ENCODE peak calls at places on chromosomes 5 and 9, in eight cellular contexts. Y, H, F, N, M, I, U and V are unnamed samples.

GRCh38 chr9:7097785-7098420 is 340.1 kb downstream of the KDM4C start:
- DNase-seq in F (no peak), Y (no peak), M (peak; percentile 22), H (no peak), U (no peak), I (no peak), N (peak; percentile 49), V (no peak)

GRCh38 chr9:93009337-93010015 is 49.0 kb upstream of the SUSD3 start:
- DNase-seq in H (no peak), M (no peak), Y (no peak), F (no peak), N (no peak), U (no peak), I (no peak), V (no peak)

GRCh38 chr5:94793113-94793815 is 174.8 kb downstream of the SLF1 start:
- DNase-seq in M (peak; percentile 98), F (no peak), H (no peak), I (no peak), U (no peak), N (peak; percentile 30), Y (peak; percentile 19), V (peak; percentile 94)

GRCh38 chr9:94909250-94909894 is 182.9 kb downstream of the AOPEP start:
- DNase-seq in Y (no peak), N (no peak), U (no peak), I (no peak), F (no peak), H (no peak), M (no peak), V (no peak)

GRCh38 chr9:90012825-90013425 is 408.1 kb downstream of the GADD45G start:
- DNase-seq in U (no peak), N (no peak), Y (no peak), I (no peak), H (no peak), M (no peak), F (no peak), V (no peak)

GRCh38 chr5:180645609-180646204 is 3.7 kb downstream of the FLT4 start:
- DNase-seq in M (no peak), N (no peak), U (peak; percentile 11), H (no peak), Y (no peak), F (peak; percentile 45), I (no peak), V (no peak)

GRCh38 chr5:147093138-147093537 is 141.7 kb upstream of the STK32A start:
- DNase-seq in N (no peak), U (no peak), F (no peak), Y (no peak), H (no peak), I (no peak), M (peak; percentile 41), V (no peak)

GRCh38 chr5:111277061-111277460 is 52.9 kb downstream of the CAMK4 start:
- DNase-seq in Y (no peak), N (no peak), M (peak; percentile 64), U (no peak), H (no peak), I (no peak), F (no peak), V (no peak)

GRCh38 chr5:67246108-67246507 is 49.5 kb upstream of the CD180 start:
- DNase-seq in H (peak; percentile 74), F (no peak), Y (peak; percentile 54), U (no peak), M (peak; percentile 56), I (peak; percentile 39), N (peak; percentile 77), V (peak; percentile 78)

GRCh38 chr5:14204785-14205321 is 61.7 kb downstream of the TRIO start:
- DNase-seq in I (peak; percentile 37), H (no peak), F (peak; percentile 77), U (peak; percentile 86), M (peak; percentile 85), Y (peak; percentile 89), N (peak; percentile 93), V (no peak)

GRCh38 chr5:91038180-91038808 is 344.8 kb downstream of the ARRDC3 start:
- DNase-seq in I (no peak), F (no peak), N (no peak), U (no peak), Y (no peak), H (no peak), M (peak; percentile 4), V (no peak)

GRCh38 chr5:107282061-107282460 is 388.7 kb downstream of the EFNA5 start:
- DNase-seq in F (no peak), H (no peak), M (peak; percentile 84), U (no peak), N (peak; percentile 74), Y (no peak), I (no peak), V (no peak)

GRCh38 chr9:114824130-114824529 is 18.3 kb upstream of the TNFSF15 start:
- DNase-seq in U (no peak), N (no peak), H (no peak), Y (no peak), F (no peak), M (peak; percentile 76), I (no peak), V (no peak)

GRCh38 chr5:121171834-121172233 is 679.8 kb upstream of the FTMT start:
- DNase-seq in F (no peak), I (no peak), N (no peak), M (no peak), U (no peak), H (no peak), Y (no peak), V (no peak)

GRCh38 chr5:179218586-179219330 is 126.5 kb downstream of the ADAMTS2 start:
- DNase-seq in U (no peak), H (no peak), M (no peak), I (no peak), Y (no peak), N (no peak), F (no peak), V (no peak)

GRCh38 chr5:53424691-53425597 is 55.5 kb upstream of the FST start:
- DNase-seq in H (no peak), U (no peak), Y (no peak), M (peak; percentile 54), I (no peak), F (no peak), N (no peak), V (no peak)

GRCh38 chr5:140258016-140258415 is 44.9 kb downstream of the PFDN1 start:
- DNase-seq in N (no peak), U (no peak), H (no peak), M (peak; percentile 54), F (no peak), Y (no peak), I (no peak), V (no peak)

DNA sequence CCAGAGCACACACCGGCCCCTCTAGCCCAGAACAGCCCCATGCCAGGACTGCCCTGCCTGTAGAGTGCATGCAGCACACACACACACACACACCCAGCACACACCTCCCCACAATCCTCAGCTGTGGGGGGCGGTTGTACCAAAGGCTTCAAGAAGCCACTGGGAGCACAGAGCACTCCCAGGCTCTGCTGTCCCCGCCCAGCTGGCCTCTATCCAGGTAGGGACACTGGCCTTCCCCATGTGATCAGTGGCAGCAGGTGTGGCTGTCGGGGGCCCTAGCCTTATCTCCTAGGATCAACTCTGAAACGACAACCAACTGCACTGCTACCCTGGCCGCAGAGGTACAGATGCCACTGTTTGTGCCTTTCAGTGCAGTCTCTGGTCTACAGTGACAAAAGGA is 2.0 kb downstream of the ANAPC2 start:
- DNase-seq in Y (no peak), H (no peak), N (no peak), M (no peak), U (no peak), I (no peak), F (no peak), V (no peak)
- H3K4me3 ChIP-seq in Y (no peak overlapping the region), H (no peak overlapping the region), N (no peak overlapping the region), M (no peak overlapping the region), U (no peak overlapping the region), I (no peak overlapping the region), F (no peak overlapping the region), V (no peak overlapping the region)

GRCh38 chr5:112612663-112613062 is 125.0 kb upstream of the APC start:
- DNase-seq in Y (no peak), U (no peak), I (no peak), M (no peak), N (no peak), H (no peak), F (no peak), V (no peak)

GRCh38 chr5:112614285-112614684 is 123.4 kb upstream of the APC start:
- DNase-seq in I (no peak), M (no peak), H (no peak), F (no peak), Y (no peak), U (no peak), N (no peak), V (no peak)

GRCh38 chr5:112614986-112615385 is 122.7 kb upstream of the APC start:
- DNase-seq in H (no peak), N (no peak), Y (no peak), F (no peak), I (no peak), U (no peak), M (no peak), V (no peak)

DNA sequence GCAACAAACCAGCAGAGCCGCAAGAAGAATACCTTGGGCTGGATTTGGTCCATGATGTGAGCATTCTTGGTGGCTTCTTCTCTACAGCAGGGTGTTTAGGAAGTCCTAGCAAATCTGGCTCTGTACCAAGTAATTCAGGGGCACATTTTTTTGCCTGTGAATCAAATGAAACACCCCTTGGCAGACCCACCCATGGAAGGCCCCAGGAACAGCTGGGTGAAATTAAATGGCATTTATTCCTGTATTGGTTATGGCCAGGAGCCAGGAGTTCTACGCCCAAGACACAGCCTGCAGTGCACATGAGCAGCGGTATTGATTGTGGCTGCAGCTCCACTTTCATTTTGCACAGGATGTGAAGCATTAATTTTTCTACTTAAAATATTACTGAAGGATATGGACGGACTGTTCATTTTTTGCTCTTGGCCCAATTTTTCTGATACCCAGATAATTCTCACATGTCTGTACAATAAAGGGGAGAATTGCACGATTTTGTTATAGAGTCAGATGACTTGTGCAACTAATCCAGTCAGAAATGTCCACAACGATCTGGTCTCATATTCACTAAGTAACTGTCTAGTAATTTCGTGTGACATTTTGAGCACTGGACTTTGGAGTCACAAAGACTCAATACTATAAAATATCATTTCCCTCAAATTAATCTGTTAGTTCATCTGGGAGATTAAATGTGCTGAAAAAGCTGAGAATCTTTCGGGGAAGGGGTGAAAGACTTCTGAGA is 120.7 kb upstream of the APC start:
- DNase-seq in M (no peak), Y (no peak), I (no peak), H (no peak), N (no peak), F (no peak), U (no peak), V (no peak)
- H3K4me3 ChIP-seq in M (no peak overlapping the region), Y (no peak overlapping the region), I (peak overlapping the region; percentile 36), H (no peak overlapping the region), N (no peak overlapping the region), F (no peak overlapping the region), U (peak overlapping the region; percentile 33), V (no peak overlapping the region)

GRCh38 chr9:131714161-131714646 is 25.7 kb downstream of the RAPGEF1 start:
- DNase-seq in H (no peak), Y (peak; percentile 77), F (peak; percentile 92), I (no peak), N (peak; percentile 99), M (peak; percentile 93), U (no peak), V (no peak)
- H3K4me3 ChIP-seq in H (no peak overlapping the region), Y (no peak overlapping the region), F (no peak overlapping the region), I (no peak overlapping the region), N (no peak overlapping the region), M (no peak overlapping the region), U (no peak overlapping the region), V (no peak overlapping the region)

DNA sequence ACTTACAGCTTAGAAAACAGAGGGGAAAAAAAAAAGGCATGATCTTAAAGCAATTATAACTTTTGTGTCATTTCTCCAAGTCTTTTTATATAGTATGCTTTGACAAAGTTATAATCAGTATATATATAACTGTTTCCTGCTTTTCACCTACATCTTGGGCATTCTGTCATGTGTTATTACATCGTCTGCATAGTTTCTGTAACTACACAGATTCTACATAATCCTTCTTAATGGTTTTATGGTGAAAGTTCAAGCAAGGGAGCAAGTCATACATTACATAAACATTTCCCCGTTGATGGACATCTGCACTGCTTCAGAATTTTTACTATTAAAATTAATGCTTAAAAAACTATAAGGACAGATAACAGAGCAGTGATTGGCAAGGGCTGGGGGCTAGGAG is 12.1 kb downstream of the FEM1C start:
- DNase-seq in H (no peak), N (peak; percentile 42), F (no peak), M (no peak), U (no peak), Y (no peak), I (no peak), V (no peak)
- H3K4me3 ChIP-seq in H (no peak overlapping the region), N (no peak overlapping the region), F (no peak overlapping the region), M (no peak overlapping the region), U (no peak overlapping the region), Y (no peak overlapping the region), I (no peak overlapping the region), V (no peak overlapping the region)